ENCODE peak calls at places on chromosome 21, in six cellular contexts. B, F, J, C, V and A are unnamed samples. For H3K4me1, the result is how much of the 10 kb centered on the place peaks cover.

GRCh38 chr21:38258803-38259485 is 2.2 kb downstream of the KCNJ15 start:
- DNase-seq in B (peak), V (no peak), F (peak), C (no peak), J (peak), A (no peak)

GRCh38 chr21:16389622-16390021 is 659.8 kb downstream of the USP25 start:
- DNase-seq in B (no peak), J (no peak), F (no peak), V (no peak), C (no peak), A (no peak)

GRCh38 chr21:25607812-25608737 is 794 bp upstream of the MRPL39 start:
- DNase-seq in F (peak), C (peak), B (peak), J (peak), V (peak), A (peak)

GRCh38 chr21:14046401-14046800 is 164.4 kb downstream of the LIPI start:
- DNase-seq in C (no peak), J (no peak), B (no peak), V (no peak), F (no peak), A (no peak)

GRCh38 chr21:25639167-25639921 is at the start of gene JAM2:
- DNase-seq in J (no peak), B (peak), V (peak), F (peak), C (peak), A (peak)

GRCh38 chr21:33712022-33712803 is 69.9 kb downstream of the ITSN1 start:
- DNase-seq in J (no peak), V (no peak), C (no peak), B (no peak), F (no peak), A (no peak)

GRCh38 chr21:38861989-38862683 is 56.4 kb downstream of the ETS2 start:
- DNase-seq in V (no peak), F (no peak), B (no peak), J (no peak), C (no peak), A (no peak)

GRCh38 chr21:39686636-39687035 is 58.3 kb upstream of the IGSF5 start:
- DNase-seq in C (no peak), J (no peak), V (no peak), B (no peak), F (no peak), A (no peak)

GRCh38 chr21:26843912-26844257 is 1.3 kb downstream of the ADAMTS1 start:
- DNase-seq in J (no peak), C (no peak), V (no peak), F (peak), B (peak), A (no peak)

GRCh38 chr21:27424601-27425000 is 457.7 kb upstream of the ADAMTS5 start:
- DNase-seq in C (no peak), V (no peak), B (no peak), F (peak), J (no peak), A (no peak)

GRCh38 chr21:39660191-39660590 is 47.5 kb downstream of the B3GALT5 start:
- DNase-seq in F (peak), C (peak), V (no peak), B (peak), J (no peak), A (peak)

GRCh38 chr21:44940116-44940631 is 345 bp downstream of the SLX9 start:
- DNase-seq in F (no peak), V (no peak), C (no peak), J (no peak), B (no peak), A (no peak)

GRCh38 chr21:44943005-44943685 is 3.3 kb downstream of the SLX9 start:
- DNase-seq in V (no peak), F (no peak), C (no peak), B (no peak), J (no peak), A (no peak)

GRCh38 chr21:44939532-44940115 is at the start of gene SLX9:
- DNase-seq in C (peak), V (peak), F (peak), B (peak), J (peak), A (peak)

GRCh38 chr21:44942566-44942965 is 2.7 kb downstream of the SLX9 start:
- DNase-seq in F (no peak), J (no peak), B (no peak), C (no peak), V (no peak), A (no peak)

GRCh38 chr21:44941567-44941966 is 1.7 kb downstream of the SLX9 start:
- DNase-seq in V (no peak), C (no peak), B (no peak), F (no peak), J (no peak), A (no peak)
- H3K4me1 ChIP-seq in V (under half), C (half or more), B (under half), F (under half), J (under half), A (under half)

DNA sequence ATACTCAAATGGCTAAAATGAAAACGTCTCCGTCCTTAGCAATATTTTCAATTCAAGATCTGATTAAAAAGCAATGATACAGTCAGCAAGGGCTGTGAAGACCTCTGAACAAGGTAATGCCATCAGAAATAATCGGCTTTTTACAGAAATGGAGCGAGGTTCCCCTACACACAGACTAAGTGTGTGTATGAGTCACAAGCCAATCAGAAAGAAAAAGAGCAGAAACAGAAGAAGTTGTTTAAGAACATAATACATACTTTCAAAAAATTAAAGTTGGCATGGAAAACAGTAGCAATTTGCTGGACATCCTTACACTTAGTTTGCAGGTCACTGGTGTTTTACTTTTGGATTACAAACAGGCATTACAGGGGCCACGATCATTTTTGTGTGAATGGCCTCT is 349.9 kb upstream of the RUNX1 start:
- DNase-seq in C (no peak), J (no peak), B (no peak), F (no peak), V (no peak), A (no peak)
- H3K4me3 ChIP-seq in C (no peak), J (no peak), B (no peak), F (no peak), V (no peak), A (no peak)

DNA sequence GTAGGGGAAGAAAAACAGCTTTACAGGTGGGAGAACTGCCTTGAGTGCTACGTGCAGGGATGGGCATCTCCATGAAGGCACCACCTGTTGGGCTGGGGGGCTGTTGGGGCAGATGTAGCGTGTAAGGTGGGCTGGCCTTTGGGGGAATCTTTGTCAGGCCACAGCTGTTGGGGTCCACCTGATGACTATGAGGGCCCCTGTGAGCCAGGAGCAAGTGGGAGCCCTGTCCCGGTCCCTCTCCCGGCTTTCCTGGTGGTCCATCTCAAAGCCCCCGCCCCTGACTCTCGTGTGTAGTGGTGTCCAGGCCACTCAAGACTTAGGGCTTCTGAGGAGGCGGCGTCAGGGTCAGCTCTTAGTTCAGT is 13.5 kb downstream of the SLC37A1 start:
- DNase-seq in F (no peak), B (no peak), C (no peak), V (no peak), J (no peak), A (no peak)
- H3K4me1 ChIP-seq in F (under half), B (under half), C (under half), V (under half), J (under half), A (under half)

GRCh38 chr21:34984356-34984755 is 64.7 kb downstream of the RUNX1 start:
- DNase-seq in B (no peak), C (no peak), F (no peak), J (no peak), V (no peak), A (no peak)

GRCh38 chr21:34981793-34982192 is 67.3 kb downstream of the RUNX1 start:
- DNase-seq in J (no peak), V (no peak), B (no peak), C (no peak), F (no peak), A (no peak)

GRCh38 chr21:34986561-34987533 is 62.3 kb downstream of the RUNX1 start:
- DNase-seq in B (peak), J (no peak), F (peak), C (no peak), V (no peak), A (no peak)

GRCh38 chr21:34980423-34981115 is 68.5 kb downstream of the RUNX1 start:
- DNase-seq in J (no peak), V (no peak), C (no peak), F (no peak), B (no peak), A (no peak)

GRCh38 chr21:34983680-34984086 is 65.4 kb downstream of the RUNX1 start:
- DNase-seq in V (no peak), C (no peak), B (no peak), F (no peak), J (no peak), A (no peak)
- H3K4me3 ChIP-seq in V (no peak), C (no peak), B (no peak), F (no peak), J (no peak), A (no peak)